ENCODE peak calls at places on chromosomes 11 and 22, in six cellular contexts. D, Z, R, F, S and W are unnamed samples.

GRCh38 chr11:77397631-77398030 is 76.3 kb downstream of the PAK1 start:
- DNase-seq in D (no peak), F (no peak), S (no peak), R (no peak), Z (no peak), W (no peak)

GRCh38 chr22:25208743-25209505 is 9.3 kb downstream of the CRYBB3 start:
- DNase-seq in D (no peak), R (no peak), F (no peak), S (no peak), Z (no peak), W (no peak)

GRCh38 chr22:31533391-31533790 is 37.1 kb downstream of the SFI1 start:
- DNase-seq in D (no peak), R (no peak), S (no peak), Z (no peak), F (no peak), W (no peak)

GRCh38 chr11:123227763-123228488 is 32.9 kb upstream of the CLMP start:
- DNase-seq in D (no peak), R (no peak), S (no peak), Z (no peak), F (no peak), W (no peak)

GRCh38 chr11:120392299-120392698 is 56.1 kb downstream of the ARHGEF12 start:
- DNase-seq in R (no peak), D (no peak), S (no peak), F (no peak), Z (no peak), W (no peak)

GRCh38 chr11:67252831-67253239 is 13.4 kb upstream of the GRK2 start:
- DNase-seq in Z (no peak), F (peak; percentile 61), S (peak; percentile 51), D (no peak), R (no peak), W (no peak)

GRCh38 chr11:9137293-9138132 is 46.1 kb upstream of the SCUBE2 start:
- DNase-seq in S (peak; percentile 76), F (peak; percentile 91), D (peak; percentile 83), Z (peak; percentile 89), R (peak; percentile 33), W (peak; percentile 48)

GRCh38 chr11:109818303-109818702 is 274.9 kb upstream of the ZC3H12C start:
- DNase-seq in F (no peak), S (no peak), D (no peak), R (no peak), Z (no peak), W (no peak)

GRCh38 chr22:23075050-23075449 is 4.7 kb downstream of the GNAZ start:
- DNase-seq in D (no peak), Z (no peak), R (no peak), F (no peak), S (no peak), W (no peak)

GRCh38 chr11:45665206-45665932 is at the start of gene CHST1:
- DNase-seq in R (no peak), D (peak; percentile 33), F (peak; percentile 71), S (peak; percentile 69), Z (peak; percentile 44), W (no peak)

GRCh38 chr22:47295982-47296381 is 533.5 kb downstream of the TBC1D22A start:
- DNase-seq in F (no peak), S (no peak), D (no peak), R (no peak), Z (no peak), W (no peak)

GRCh38 chr22:34493471-34493870 is 572.5 kb upstream of the ISX start:
- DNase-seq in S (no peak), F (no peak), D (no peak), Z (no peak), R (no peak), W (no peak)

GRCh38 chr22:23216331-23217170 is 36.2 kb downstream of the BCR start:
- DNase-seq in Z (no peak), S (no peak), R (no peak), F (no peak), D (peak; percentile 91), W (no peak)

GRCh38 chr11:70169632-70170031 is 33.5 kb upstream of the FADD start:
- DNase-seq in D (no peak), Z (no peak), S (no peak), F (no peak), R (no peak), W (no peak)

GRCh38 chr11:35662061-35662648 is 420 bp upstream of the TRIM44 start:
- DNase-seq in S (no peak), R (no peak), D (peak; percentile 7), F (no peak), Z (no peak), W (no peak)

GRCh38 chr11:113408206-113408605 is 20.6 kb downstream of the ANKK1 start:
- DNase-seq in F (no peak), S (no peak), R (no peak), Z (no peak), D (no peak), W (no peak)

GRCh38 chr11:95255523-95256165 is 24.6 kb upstream of the SESN3 start:
- DNase-seq in Z (no peak), S (no peak), D (no peak), R (no peak), F (no peak), W (no peak)

GRCh38 chr11:40819230-40819629 is 640.2 kb downstream of the LRRC4C start:
- DNase-seq in Z (no peak), S (no peak), F (no peak), D (no peak), R (no peak), W (no peak)

GRCh38 chr11:2194877-2195755 is 23.5 kb upstream of the TH start:
- DNase-seq in S (peak; percentile 76), F (peak; percentile 82), Z (peak; percentile 78), R (peak; percentile 13), D (peak; percentile 47), W (no peak)

GRCh38 chr11:72085836-72086475 is 5.3 kb downstream of the LRRC51 start:
- DNase-seq in Z (no peak), S (no peak), R (no peak), D (no peak), F (no peak), W (no peak)

GRCh38 chr11:76564400-76564799 is 106.1 kb downstream of the LRRC32 start:
- DNase-seq in D (no peak), S (no peak), F (no peak), R (no peak), Z (no peak), W (no peak)

GRCh38 chr11:5923789-5924188 is 18.3 kb upstream of the OR56A3 start:
- DNase-seq in Z (no peak), S (no peak), F (no peak), R (no peak), D (no peak), W (no peak)

GRCh38 chr22:45496451-45496941 is 6.2 kb upstream of the FBLN1 start:
- DNase-seq in D (peak; percentile 69), S (no peak), R (no peak), Z (no peak), F (peak; percentile 77), W (no peak)

GRCh38 chr22:29143848-29144785 is 61.6 kb upstream of the EMID1 start:
- DNase-seq in F (no peak), D (no peak), S (no peak), Z (no peak), R (no peak), W (no peak)

GRCh38 chr11:2445948-2446551 is 1.2 kb downstream of the KCNQ1 start:
- DNase-seq in F (no peak), Z (no peak), S (no peak), R (no peak), D (no peak), W (no peak)

GRCh38 chr11:43150697-43151096 is 161.1 kb upstream of the API5 start:
- DNase-seq in Z (no peak), R (no peak), F (no peak), S (no peak), D (no peak), W (no peak)

GRCh38 chr22:16959345-16959930 is 48.6 kb downstream of the GAB4 start:
- DNase-seq in Z (no peak), S (peak; percentile 5), D (no peak), R (no peak), F (peak; percentile 42), W (no peak)

GRCh38 chr11:126391970-126392637 is 36.6 kb downstream of the ST3GAL4 start:
- DNase-seq in S (no peak), F (no peak), Z (no peak), D (peak; percentile 14), R (no peak), W (no peak)

GRCh38 chr22:39719559-39720450 is 149.3 kb downstream of the CACNA1I start:
- DNase-seq in D (no peak), Z (no peak), S (no peak), F (no peak), R (no peak), W (no peak)